ENCODE peak calls at places on chromosomes 11 and 22, in six cellular contexts. I is foreskin fibroblast; S is psoas muscle; F is GM12865; Q is pulmonary artery endothelial cell; G is natural killer cell treated with Interleukin-12 subunit alpha and Interleukin-12 subunit beta and Interleukin-15 and Interleukin-18, amount 100 ng/mL, for 72 hours. D is an unnamed sample.
A peak's percentile ranks its signal among the peaks of the same experiment; 100 is the strongest.

GRCh38 chr11:128476729-128477128 is 110.6 kb downstream of the ETS1 start:
- DNase-seq in S (no peak), F (no peak), Q (no peak), I (no peak), G (no peak), D (no peak)

GRCh38 chr11:73387594-73388021 is 11.4 kb downstream of the RELT start:
- DNase-seq in F (no peak), Q (no peak), G (no peak), S (peak; percentile 70), I (no peak), D (no peak)

GRCh38 chr11:78207532-78208256 is 19.0 kb downstream of the USP35 start:
- DNase-seq in I (no peak), F (no peak), Q (no peak), S (no peak), G (peak; percentile 23), D (no peak)

GRCh38 chr11:93849751-93850584 is 450 bp downstream of the VSTM5 start:
- DNase-seq in G (no peak), I (peak; percentile 18), S (peak; percentile 21), Q (no peak), F (no peak), D (no peak)

GRCh38 chr22:26568207-26568706 is 21.7 kb downstream of the TPST2 start:
- DNase-seq in G (peak; percentile 49), F (no peak), S (no peak), Q (no peak), I (no peak), D (no peak)

GRCh38 chr11:58024601-58025091 is 965 bp downstream of the OR9Q1 start:
- DNase-seq in Q (peak; percentile 71), F (no peak), I (no peak), G (no peak), S (peak; percentile 70), D (peak; percentile 19)

GRCh38 chr22:32020117-32020516 is 22.9 kb upstream of the SLC5A1 start:
- DNase-seq in S (no peak), F (no peak), G (no peak), Q (no peak), I (peak; percentile 78), D (peak; percentile 23)

GRCh38 chr11:82003671-82004148 is 730.0 kb downstream of the FAM181B start:
- DNase-seq in Q (no peak), I (no peak), F (no peak), G (no peak), S (no peak), D (no peak)

GRCh38 chr11:90747057-90747456 is 524.2 kb upstream of the CHORDC1 start:
- DNase-seq in Q (no peak), S (no peak), F (no peak), I (no peak), G (no peak), D (no peak)

GRCh38 chr11:324131-324530 is 3.5 kb upstream of the IFITM3 start:
- DNase-seq in I (no peak), G (no peak), Q (no peak), F (no peak), S (no peak), D (no peak)

GRCh38 chr11:80873309-80873999 is 1432.6 kb upstream of the TENM4 start:
- DNase-seq in Q (no peak), S (no peak), G (no peak), I (no peak), F (peak; percentile 57), D (no peak)

GRCh38 chr11:4551346-4551979 is 6.5 kb downstream of the OR52M1 start:
- DNase-seq in G (no peak), S (no peak), F (peak; percentile 12), Q (no peak), I (peak; percentile 1), D (no peak)

GRCh38 chr22:19865141-19865829 is 10.6 kb upstream of the GNB1L start:
- DNase-seq in G (no peak), F (no peak), S (no peak), I (no peak), Q (no peak), D (no peak)

GRCh38 chr22:39290724-39291161 is 28.7 kb downstream of the RPL3 start:
- DNase-seq in G (no peak), I (no peak), F (peak; percentile 30), Q (no peak), S (peak; percentile 79), D (no peak)

GRCh38 chr22:44402196-44403111 is 89.7 kb upstream of the SHISAL1 start:
- DNase-seq in G (no peak), I (no peak), F (no peak), Q (no peak), S (no peak), D (no peak)

GRCh38 chr11:126817523-126818450 is 182.8 kb downstream of the KIRREL3 start:
- DNase-seq in F (no peak), S (no peak), G (no peak), Q (no peak), I (peak; percentile 29), D (no peak)

GRCh38 chr11:124799384-124800225 is 601 bp downstream of the MSANTD2 start:
- DNase-seq in G (no peak), S (peak; percentile 35), Q (no peak), F (peak; percentile 49), I (peak; percentile 11), D (no peak)

GRCh38 chr11:13140028-13140870 is 131.1 kb downstream of the RASSF10 start:
- DNase-seq in S (no peak), F (peak; percentile 63), G (no peak), Q (no peak), I (no peak), D (no peak)

GRCh38 chr11:65871811-65872548 is 620 bp downstream of the EFEMP2 start:
- DNase-seq in F (no peak), Q (no peak), G (no peak), S (no peak), I (no peak), D (no peak)

GRCh38 chr22:19659805-19660345 is 54.4 kb upstream of the SEPTIN5 start:
- DNase-seq in F (no peak), I (no peak), S (no peak), G (no peak), Q (no peak), D (no peak)

GRCh38 chr11:9210922-9211320 is 54.2 kb downstream of the DENND5A start:
- DNase-seq in F (peak; percentile 81), G (no peak), Q (no peak), I (no peak), S (no peak), D (no peak)

GRCh38 chr11:103544874-103545273 is 435.6 kb downstream of the DYNC2H1 start:
- DNase-seq in Q (no peak), S (no peak), G (no peak), I (no peak), F (no peak), D (no peak)

GRCh38 chr11:70483077-70483861 is 84.9 kb downstream of the CTTN start:
- DNase-seq in G (no peak), S (no peak), F (peak; percentile 63), I (peak; percentile 23), Q (no peak), D (peak; percentile 81)

GRCh38 chr11:130163346-130164220 is 4.0 kb downstream of the ST14 start:
- DNase-seq in F (no peak), Q (no peak), G (no peak), S (no peak), I (no peak), D (no peak)

GRCh38 chr11:114929351-114929750 is 251.0 kb downstream of the NXPE2 start:
- DNase-seq in S (no peak), F (no peak), I (no peak), Q (no peak), G (no peak), D (no peak)

GRCh38 chr11:72573380-72573949 is 100.8 kb downstream of the PDE2A start:
- DNase-seq in G (peak; percentile 45), F (peak; percentile 36), S (no peak), Q (no peak), I (peak; percentile 12), D (no peak)